ENCODE peak calls at places on chromosomes 5 and 9, in four cellular contexts. P is tibial artery, K is AG04450, L is GM23248. M is an unnamed sample.

GRCh38 chr5:166358127-166358840 is 1933.2 kb upstream of the WWC1 start:
- DNase-seq in P (no peak), K (no peak), L (no peak), M (no peak)

GRCh38 chr5:135578685-135579341 is at the start of gene CXCL14:
- DNase-seq in P (peak; percentile 72), K (no peak), L (peak; percentile 88), M (peak; percentile 23)

GRCh38 chr5:939368-939767 is 46.7 kb downstream of the TRIP13 start:
- DNase-seq in P (no peak), K (no peak), L (no peak), M (no peak)

GRCh38 chr5:91425046-91425445 is 41.9 kb upstream of the ARRDC3 start:
- DNase-seq in P (no peak), K (no peak), L (no peak), M (no peak)

GRCh38 chr9:306907-307306 is 92.2 kb downstream of the DOCK8 start:
- DNase-seq in P (no peak), K (no peak), L (no peak), M (no peak)

GRCh38 chr5:115419794-115420585 is 123.5 kb upstream of the CCDC112 start:
- DNase-seq in P (no peak), K (peak; percentile 85), L (peak; percentile 96), M (peak; percentile 73)

GRCh38 chr5:81650992-81651391 is 99.9 kb downstream of the SSBP2 start:
- DNase-seq in P (no peak), K (no peak), L (no peak), M (no peak)

GRCh38 chr5:74629326-74629725 is 11.2 kb downstream of the ENC1 start:
- DNase-seq in P (no peak), K (no peak), L (no peak), M (no peak)

GRCh38 chr5:77262685-77263084 is 52.2 kb downstream of the PDE8B start:
- DNase-seq in P (no peak), K (no peak), L (no peak), M (no peak)

GRCh38 chr5:73450672-73451217 is 2.2 kb upstream of the FOXD1 start:
- DNase-seq in P (no peak), K (no peak), L (peak; percentile 67), M (no peak)

GRCh38 chr5:107948377-107948776 is 277.6 kb upstream of the EFNA5 start:
- DNase-seq in P (no peak), K (no peak), L (no peak), M (no peak)

GRCh38 chr9:105198763-105199339 is 45.6 kb upstream of the SLC44A1 start:
- DNase-seq in P (no peak), K (no peak), L (no peak), M (no peak)

GRCh38 chr9:68653141-68653595 is 51.9 kb upstream of the PIP5K1B start:
- DNase-seq in P (no peak), K (no peak), L (no peak), M (no peak)

GRCh38 chr9:68705636-68706578 is 867 bp downstream of the PIP5K1B start:
- DNase-seq in P (peak; percentile 66), K (no peak), L (no peak), M (no peak)

GRCh38 chr5:151454166-151454565 is 6.8 kb downstream of the SLC36A1 start:
- DNase-seq in P (no peak), K (no peak), L (no peak), M (no peak)

GRCh38 chr9:80208662-80209061 is 636.9 kb downstream of the TLE4 start:
- DNase-seq in P (no peak), K (no peak), L (no peak), M (no peak)

GRCh38 chr5:314676-315487 is 6.6 kb upstream of the AHRR start:
- DNase-seq in P (no peak), K (no peak), L (no peak), M (no peak)

M was measured in AG09319.